ENCODE peak calls at places on chromosomes 4 and X, in four cellular contexts. E, Q, J and N are unnamed samples.

GRCh38 chrX:288561-288991 is 7.4 kb downstream of the PLCXD1 start:
- DNase-seq in E (no peak), Q (no peak), J (no peak), N (no peak)

GRCh38 chr4:153064571-153064970 is 128.4 kb downstream of the FHDC1 start:
- DNase-seq in E (peak; percentile 67), Q (no peak), J (no peak), N (no peak)

GRCh38 chr4:90580271-90580825 is 453.2 kb downstream of the CCSER1 start:
- DNase-seq in E (no peak), Q (no peak), J (no peak), N (no peak)

GRCh38 chr4:143397887-143398286 is 61.2 kb downstream of the GAB1 start:
- DNase-seq in E (no peak), Q (no peak), J (peak; percentile 28), N (no peak)

GRCh38 chrX:136652822-136653723 is 5.1 kb downstream of the CD40LG start:
- DNase-seq in E (no peak), Q (no peak), J (no peak), N (no peak)

GRCh38 chrX:132267392-132267791 is 48.1 kb upstream of the RAP2C start:
- DNase-seq in E (no peak), Q (no peak), J (no peak), N (no peak)

GRCh38 chrX:14026121-14026520 is 3.6 kb downstream of the GEMIN8 start:
- DNase-seq in E (no peak), Q (no peak), J (no peak), N (no peak)

GRCh38 chr4:123838426-123838825 is 441.8 kb downstream of the SPRY1 start:
- DNase-seq in E (no peak), Q (no peak), J (no peak), N (no peak)

GRCh38 chrX:143027262-143027661 is 1.5 kb downstream of the SPANXN4 start:
- DNase-seq in E (no peak), Q (no peak), J (no peak), N (no peak)

GRCh38 chrX:86711531-86712180 is 563.4 kb downstream of the DACH2 start:
- DNase-seq in E (no peak), Q (no peak), J (no peak), N (no peak)

GRCh38 chrX:152601848-152602616 is 35.7 kb upstream of the GABRQ start:
- DNase-seq in E (peak; percentile 40), Q (no peak), J (no peak), N (no peak)

GRCh38 chr4:89800012-89800516 is 36.9 kb downstream of the SNCA start:
- DNase-seq in E (no peak), Q (no peak), J (peak; percentile 28), N (no peak)

GRCh38 chr4:60682901-60683300 is 517.2 kb upstream of the ADGRL3 start:
- DNase-seq in E (no peak), Q (no peak), J (peak; percentile 12), N (no peak)

GRCh38 chr4:178523038-178523437 is 1080.8 kb upstream of the AGA start:
- DNase-seq in E (no peak), Q (no peak), J (no peak), N (no peak)

GRCh38 chrX:107102980-107103379 is 15.6 kb downstream of the RBM41 start:
- DNase-seq in E (no peak), Q (no peak), J (peak; percentile 6), N (no peak)

GRCh38 chrX:11836284-11836683 is 78.2 kb downstream of the MSL3 start:
- DNase-seq in E (no peak), Q (no peak), J (no peak), N (no peak)

GRCh38 chrX:25344191-25344936 is 328.6 kb upstream of the ARX start:
- DNase-seq in E (no peak), Q (no peak), J (no peak), N (no peak)

GRCh38 chrX:35351795-35352483 is 409.3 kb downstream of the FAM47B start:
- DNase-seq in E (no peak), Q (no peak), J (no peak), N (no peak)

GRCh38 chr4:2757426-2757825 is 1.3 kb upstream of the TNIP2 start:
- DNase-seq in E (no peak), Q (no peak), J (no peak), N (no peak)

GRCh38 chr4:159169903-159170302 is 67.0 kb downstream of the RAPGEF2 start:
- DNase-seq in E (no peak), Q (no peak), J (no peak), N (no peak)

GRCh38 chr4:148056879-148057278 is 325.0 kb downstream of the ARHGAP10 start:
- DNase-seq in E (peak; percentile 64), Q (peak; percentile 45), J (peak; percentile 49), N (no peak)

GRCh38 chrX:142250502-142250901 is 45.4 kb upstream of the MAGEC2 start:
- DNase-seq in E (no peak), Q (no peak), J (no peak), N (no peak)

GRCh38 chrX:17674611-17675010 is 62.7 kb upstream of the SCML1 start:
- DNase-seq in E (no peak), Q (no peak), J (no peak), N (no peak)

GRCh38 chr4:99002274-99002673 is 6.8 kb downstream of the METAP1 start:
- DNase-seq in E (no peak), Q (no peak), J (no peak), N (no peak)

GRCh38 chr4:183635333-183635732 is 23.7 kb downstream of the RWDD4 start:
- DNase-seq in E (peak; percentile 55), Q (no peak), J (peak; percentile 31), N (no peak)

GRCh38 chr4:172978848-172979247 is 189.8 kb upstream of the GALNT7 start:
- DNase-seq in E (no peak), Q (no peak), J (no peak), N (no peak)

GRCh38 chr4:95318483-95318882 is 230.3 kb downstream of the UNC5C start:
- DNase-seq in E (no peak), Q (no peak), J (no peak), N (no peak)

GRCh38 chrX:121179972-121180371 is 132.6 kb downstream of the GLUD2 start:
- DNase-seq in E (no peak), Q (no peak), J (no peak), N (no peak)

GRCh38 chr4:6673660-6674499 is 19.8 kb upstream of the S100P start:
- DNase-seq in E (peak; percentile 96), Q (peak; percentile 93), J (peak; percentile 97), N (peak; percentile 88)

GRCh38 chr4:6671648-6672047 is 22.0 kb upstream of the S100P start:
- DNase-seq in E (no peak), Q (no peak), J (no peak), N (no peak)

GRCh38 chr4:6672131-6672530 is 21.5 kb upstream of the S100P start:
- DNase-seq in E (no peak), Q (no peak), J (no peak), N (no peak)

GRCh38 chr4:6676722-6677558 is 16.7 kb upstream of the S100P start:
- DNase-seq in E (no peak), Q (no peak), J (no peak), N (no peak)

DNA sequence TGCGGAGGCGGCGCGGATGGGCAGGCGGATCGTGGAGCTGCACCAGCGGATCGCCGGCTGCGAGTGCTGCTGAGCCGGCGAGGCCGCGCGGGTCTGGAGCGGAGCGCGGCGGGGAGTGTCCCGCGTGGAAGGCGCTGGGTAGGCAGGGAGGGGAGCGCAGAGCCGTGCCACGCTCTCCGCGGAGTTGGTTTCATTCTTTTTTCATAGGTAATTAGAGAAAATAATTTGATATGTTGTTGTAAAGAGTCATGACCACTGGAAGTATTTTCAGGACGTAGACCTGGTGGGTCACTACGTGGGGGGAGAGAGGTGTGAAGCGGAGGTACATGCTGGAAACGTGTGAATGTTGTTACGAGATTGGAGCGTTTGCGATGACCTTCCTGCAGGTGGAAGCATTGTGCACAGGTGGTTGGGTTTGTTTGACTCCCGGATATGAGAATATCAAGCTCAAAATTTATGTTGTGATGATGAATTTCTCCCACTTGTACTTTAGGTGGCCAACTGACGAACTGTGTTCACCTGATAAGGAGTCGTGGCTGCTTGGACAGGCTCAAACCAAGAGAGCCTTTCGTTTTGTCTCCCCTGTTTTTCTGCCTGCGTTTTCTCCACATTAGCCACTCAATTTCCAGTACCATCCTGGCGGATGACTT is 19.1 kb upstream of the S100P start:
- DNase-seq in E (no peak), Q (no peak), J (peak; percentile 40), N (no peak)
- TF ChIP-seq CTCF in E (peak; percentile 64), Q (no peak), J (peak; percentile 39), N (peak; percentile 63)

GRCh38 chrX:155053656-155054055 is 17.3 kb downstream of the CMC4 start:
- DNase-seq in E (no peak), Q (no peak), J (no peak), N (no peak)

GRCh38 chrX:155052738-155053498 is 18.0 kb downstream of the CMC4 start:
- DNase-seq in E (no peak), Q (no peak), J (no peak), N (no peak)

GRCh38 chrX:155046811-155047528 is 20.3 kb downstream of the FUNDC2 start:
- DNase-seq in E (no peak), Q (no peak), J (no peak), N (no peak)

GRCh38 chrX:155046129-155046810 is 19.6 kb downstream of the FUNDC2 start:
- DNase-seq in E (no peak), Q (no peak), J (no peak), N (no peak)

DNA sequence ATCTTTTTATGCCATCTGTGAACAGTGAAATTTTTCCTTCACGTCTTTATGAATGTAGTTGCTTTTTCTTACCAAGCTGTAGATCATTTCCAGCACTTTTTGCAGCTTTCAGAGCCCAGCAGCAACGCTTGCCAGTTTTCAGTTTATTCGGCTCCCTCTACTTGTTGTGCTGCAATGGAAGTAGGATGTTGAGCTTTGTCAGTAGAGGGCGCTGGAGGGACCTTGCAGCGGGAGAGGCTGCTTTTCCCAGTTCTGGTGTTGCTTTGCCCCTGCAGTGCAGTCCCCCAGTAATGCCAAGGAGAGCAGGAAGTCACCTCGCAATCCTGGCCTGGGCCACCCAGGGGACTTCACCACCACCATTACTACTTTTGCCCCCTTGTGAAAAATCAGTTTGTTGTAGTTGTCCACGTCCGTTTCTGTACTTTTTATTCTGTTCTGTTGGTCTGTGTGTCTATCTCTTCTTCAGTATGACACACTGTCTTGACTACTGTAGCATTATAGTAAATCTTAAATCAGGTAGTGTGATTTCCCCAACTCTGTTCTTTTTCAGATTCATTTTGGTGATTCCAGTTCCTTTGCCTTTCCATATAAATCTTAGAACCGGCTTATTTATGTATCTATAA is 21.8 kb downstream of the CMC4 start:
- DNase-seq in E (peak; percentile 74), Q (no peak), J (peak; percentile 66), N (peak; percentile 34)
- TF ChIP-seq CTCF in E (peak; percentile 71), Q (no peak), J (peak; percentile 77), N (peak; percentile 54)

GRCh38 chr4:130639871-130640270 is 1543.9 kb downstream of the C4orf33 start:
- DNase-seq in E (no peak), Q (no peak), J (no peak), N (no peak)
- TF ChIP-seq CTCF in E (no peak), Q (no peak), J (no peak), N (no peak)

DNA sequence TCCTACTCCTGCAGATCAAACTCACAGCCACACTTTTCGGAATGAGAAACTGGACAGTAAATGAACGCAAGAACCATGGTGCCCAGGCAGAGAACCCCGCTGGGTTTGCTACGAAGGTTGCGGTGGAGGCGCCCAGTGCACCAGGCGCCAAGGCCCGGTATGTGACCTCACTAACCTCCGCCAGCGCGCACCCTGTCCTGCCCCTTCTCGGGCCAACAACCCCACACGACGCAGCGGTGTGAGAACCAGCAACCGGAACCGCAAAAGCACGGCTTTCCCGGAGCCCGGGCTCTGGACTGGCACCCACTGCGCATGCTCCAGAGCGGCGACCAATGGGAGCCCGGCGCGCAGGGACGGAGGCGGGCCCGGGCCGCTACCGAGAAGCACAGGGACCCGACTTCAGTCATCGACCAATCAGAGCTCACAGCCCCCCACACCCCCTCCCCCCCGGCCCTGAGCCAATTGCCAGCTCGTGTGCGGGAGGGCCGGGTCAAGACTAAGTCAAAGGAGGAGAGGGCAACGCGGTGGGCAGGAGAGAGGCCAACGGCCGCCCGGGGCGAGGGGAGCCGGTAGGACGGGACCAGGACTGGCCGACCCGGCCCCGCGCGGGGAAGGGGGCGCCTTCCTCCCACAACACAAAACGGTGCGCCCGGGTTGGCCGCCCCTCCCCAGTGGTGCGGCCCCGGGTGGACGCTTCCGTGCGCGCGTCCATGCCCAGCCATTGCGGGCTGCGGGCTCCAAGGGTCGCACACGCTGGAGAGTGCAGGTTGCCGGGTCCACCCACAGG is 7.3 kb upstream of the WAS start:
- DNase-seq in E (peak; percentile 94), Q (peak; percentile 79), J (peak; percentile 81), N (peak; percentile 77)
- TF ChIP-seq CTCF in E (no peak), Q (no peak), J (no peak), N (no peak)